ENCODE peak calls at places on chromosomes 5 and 9, in five cellular contexts. A is ascending aorta, H is Panc1, J is sigmoid colon, R is GM12878. T is an unnamed sample. For H3K4me1, the result is how much of the 10 kb centered on the place peaks cover.

GRCh38 chr9:130422546-130422945 is 22.2 kb upstream of the ASS1 start:
- DNase-seq in J (no peak), H (no peak), R (no peak), A (no peak), T (no peak)

GRCh38 chr9:78115073-78115472 is 83.5 kb upstream of the GNAQ start:
- DNase-seq in H (no peak), J (no peak), R (no peak), A (no peak), T (peak)

GRCh38 chr9:129887210-129888084 is 52.2 kb downstream of the USP20 start:
- DNase-seq in H (no peak), A (no peak), R (peak), J (no peak), T (peak)

GRCh38 chr5:14581891-14582796 is 552 bp downstream of the OTULINL start:
- DNase-seq in H (no peak), R (no peak), A (no peak), J (peak), T (peak)

GRCh38 chr9:107660976-107661375 is 171.4 kb upstream of the KLF4 start:
- DNase-seq in R (no peak), H (no peak), A (no peak), J (no peak), T (no peak)

GRCh38 chr5:84218546-84218945 is 166.1 kb downstream of the EDIL3 start:
- DNase-seq in H (no peak), R (no peak), A (no peak), J (peak), T (peak)

GRCh38 chr5:62717211-62717927 is 138.8 kb downstream of the LRRC70 start:
- DNase-seq in H (no peak), R (no peak), J (no peak), A (no peak), T (peak)

GRCh38 chr5:4785971-4786370 is 354.2 kb upstream of the ADAMTS16 start:
- DNase-seq in R (no peak), A (no peak), J (no peak), H (no peak), T (no peak)

GRCh38 chr5:143695244-143695885 is 116.6 kb upstream of the HMHB1 start:
- DNase-seq in J (no peak), A (no peak), H (no peak), R (no peak), T (no peak)

GRCh38 chr5:35902032-35902681 is 36.3 kb downstream of the CAPSL start:
- DNase-seq in R (no peak), A (no peak), J (no peak), H (no peak), T (no peak)

GRCh38 chr9:28941856-28942255 is 1368.6 kb upstream of the C9orf72 start:
- DNase-seq in R (no peak), A (no peak), H (no peak), J (no peak), T (no peak)

GRCh38 chr9:14779566-14780022 is 57.1 kb upstream of the CER1 start:
- DNase-seq in R (no peak), A (no peak), J (no peak), H (no peak), T (no peak)

DNA sequence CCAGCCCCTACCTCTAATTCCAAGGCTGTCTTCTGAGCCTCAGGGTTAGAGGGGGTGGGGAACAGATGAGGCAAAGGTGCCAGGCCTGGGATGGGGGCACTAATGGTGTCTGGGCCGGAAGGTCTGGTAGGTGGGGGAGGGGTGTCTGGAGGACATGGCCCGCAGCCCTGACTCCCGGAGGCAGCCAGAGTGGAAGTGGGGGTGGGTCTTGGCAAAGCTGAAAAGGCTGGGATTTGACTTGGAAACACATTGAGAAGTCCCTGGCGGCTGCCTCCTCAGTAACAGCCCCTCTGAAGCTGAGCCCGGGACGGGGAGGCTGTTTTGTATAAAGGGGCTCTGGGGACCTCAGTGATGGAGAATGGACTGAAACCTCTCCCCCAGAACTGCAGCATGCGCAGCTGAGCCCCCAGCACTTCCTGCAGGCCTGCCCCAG is 49.5 kb upstream of the SYNPO start:
- DNase-seq in J (peak), H (no peak), R (no peak), A (peak), T (peak)
- H3K4me3 ChIP-seq in J (no peak), H (no peak), R (no peak), A (no peak), T (no peak)

DNA sequence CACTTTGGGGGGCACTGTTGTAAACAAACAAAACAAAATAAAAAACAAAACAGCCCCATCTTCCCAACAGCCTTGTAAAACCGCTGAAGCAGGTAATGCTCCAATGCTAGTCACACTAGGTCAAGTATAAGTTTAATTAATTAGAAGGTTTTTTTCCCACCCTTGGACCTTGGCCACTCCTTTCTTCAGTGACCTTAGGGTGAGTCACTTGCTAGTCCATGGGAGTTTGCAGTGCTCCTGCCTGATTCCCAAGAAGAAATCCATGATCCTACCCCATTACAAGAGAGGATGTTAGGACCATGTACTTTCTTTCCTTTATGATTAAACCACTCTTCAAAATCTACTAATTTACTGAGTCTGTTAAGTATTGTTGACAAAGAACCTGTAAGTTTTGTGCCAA is 192.2 kb upstream of the CDKN2B start:
- DNase-seq in A (no peak), R (no peak), H (no peak), J (no peak), T (no peak)
- H3K4me1 ChIP-seq in A (under half), R (under half), H (under half), J (under half), T (under half)

GRCh38 chr5:42756630-42757601 is at the start of gene CCDC152:
- DNase-seq in H (no peak), A (no peak), J (no peak), R (no peak), T (peak)
- H3K27ac ChIP-seq in H (no peak), A (no peak), J (no peak), R (peak), T (no peak)

GRCh38 chr5:52844885-52845284 is 57.2 kb downstream of the ITGA1 start:
- DNase-seq in J (no peak), H (no peak), R (no peak), A (no peak), T (no peak)
- H3K4me3 ChIP-seq in J (no peak), H (no peak), R (no peak), A (no peak), T (no peak)